ENCODE peak calls at places on chromosome 2, in four cellular contexts. B is GM12865, C is neural progenitor cell, L is GM06990. V is an unnamed sample.

GRCh38 chr2:159249955-159250723 is 36.4 kb downstream of the WDSUB1 start:
- DNase-seq in L (peak; percentile 6), B (peak; percentile 24), C (no peak), V (peak; percentile 88)

GRCh38 chr2:127681288-127681771 is 6.0 kb upstream of the LIMS2 start:
- DNase-seq in L (no peak), B (no peak), C (no peak), V (no peak)

GRCh38 chr2:149732730-149733290 is 145.2 kb upstream of the MMADHC start:
- DNase-seq in L (no peak), B (no peak), C (no peak), V (no peak)

GRCh38 chr2:128289439-128289838 is 29.2 kb downstream of the HS6ST1 start:
- DNase-seq in B (no peak), L (no peak), C (peak; percentile 50), V (no peak)

GRCh38 chr2:112597537-112598322 is 13.3 kb downstream of the CHCHD5 start:
- DNase-seq in C (no peak), L (no peak), B (no peak), V (no peak)

GRCh38 chr2:80496770-80497169 is 192.2 kb upstream of the LRRTM1 start:
- DNase-seq in B (no peak), C (no peak), L (no peak), V (no peak)

GRCh38 chr2:175004730-175004979 is 526 bp downstream of the CHN1 start:
- DNase-seq in B (peak; percentile 3), L (no peak), C (no peak), V (no peak)

GRCh38 chr2:64646007-64646880 is 7.5 kb downstream of the SERTAD2 start:
- DNase-seq in L (peak; percentile 69), C (peak; percentile 83), B (peak; percentile 85), V (peak; percentile 56)